ENCODE peak calls at places on chromosomes 2 and 18, in six cellular contexts. One of them, this sample, is unnamed. For H3K9me3, the result is how much of the 10 kb centered on the place peaks cover.

GRCh38 chr2:128395640-128396499 is 77.2 kb upstream of the HS6ST1 start:
- DNase-seq in mesenchymal stem cell: peak
- DNase-seq in tibial artery: peak
- DNase-seq in tibial nerve: no peak
- DNase-seq in IMR-90: peak
- DNase-seq in naive thymus-derived CD4-positive, alpha-beta T cell: no peak
- DNase-seq in this sample: no peak

GRCh38 chr2:185628985-185629384 is 109.6 kb upstream of the FSIP2 start:
- DNase-seq in tibial nerve: no peak
- DNase-seq in IMR-90: no peak
- DNase-seq in mesenchymal stem cell: no peak
- DNase-seq in naive thymus-derived CD4-positive, alpha-beta T cell: no peak
- DNase-seq in tibial artery: no peak
- DNase-seq in this sample: no peak

GRCh38 chr18:45440246-45440645 is 175.0 kb upstream of the SLC14A2 start:
- DNase-seq in tibial artery: no peak
- DNase-seq in naive thymus-derived CD4-positive, alpha-beta T cell: no peak
- DNase-seq in mesenchymal stem cell: no peak
- DNase-seq in IMR-90: no peak
- DNase-seq in tibial nerve: no peak
- DNase-seq in this sample: no peak

GRCh38 chr2:231124833-231125232 is at the start of gene HTR2B:
- DNase-seq in tibial artery: no peak
- DNase-seq in IMR-90: peak
- DNase-seq in mesenchymal stem cell: peak
- DNase-seq in naive thymus-derived CD4-positive, alpha-beta T cell: peak
- DNase-seq in tibial nerve: peak
- DNase-seq in this sample: no peak

GRCh38 chr2:79219383-79219988 is 59.9 kb upstream of the REG3A start:
- DNase-seq in tibial artery: no peak
- DNase-seq in tibial nerve: peak
- DNase-seq in mesenchymal stem cell: peak
- DNase-seq in naive thymus-derived CD4-positive, alpha-beta T cell: no peak
- DNase-seq in IMR-90: peak
- DNase-seq in this sample: no peak

GRCh38 chr18:32735781-32736180 is 37.0 kb downstream of the KLHL14 start:
- DNase-seq in naive thymus-derived CD4-positive, alpha-beta T cell: no peak
- DNase-seq in tibial nerve: no peak
- DNase-seq in IMR-90: peak
- DNase-seq in tibial artery: no peak
- DNase-seq in mesenchymal stem cell: peak
- DNase-seq in this sample: no peak

GRCh38 chr2:34950797-34951196 is 1351.7 kb upstream of the FAM98A start:
- DNase-seq in mesenchymal stem cell: no peak
- DNase-seq in naive thymus-derived CD4-positive, alpha-beta T cell: no peak
- DNase-seq in IMR-90: no peak
- DNase-seq in tibial artery: no peak
- DNase-seq in tibial nerve: no peak
- DNase-seq in this sample: no peak

GRCh38 chr2:210035679-210036078 is 33.2 kb downstream of the RPE start:
- DNase-seq in naive thymus-derived CD4-positive, alpha-beta T cell: no peak
- DNase-seq in IMR-90: no peak
- DNase-seq in tibial nerve: no peak
- DNase-seq in mesenchymal stem cell: no peak
- DNase-seq in tibial artery: no peak
- DNase-seq in this sample: no peak

GRCh38 chr2:14418110-14418509 is 214.4 kb upstream of the LRATD1 start:
- DNase-seq in mesenchymal stem cell: no peak
- DNase-seq in IMR-90: no peak
- DNase-seq in tibial nerve: no peak
- DNase-seq in naive thymus-derived CD4-positive, alpha-beta T cell: no peak
- DNase-seq in tibial artery: no peak
- DNase-seq in this sample: no peak

GRCh38 chr18:62811674-62812073 is 96.3 kb downstream of the PHLPP1 start:
- DNase-seq in mesenchymal stem cell: no peak
- DNase-seq in tibial artery: no peak
- DNase-seq in tibial nerve: no peak
- DNase-seq in naive thymus-derived CD4-positive, alpha-beta T cell: no peak
- DNase-seq in IMR-90: no peak
- DNase-seq in this sample: no peak

GRCh38 chr2:197131558-197131855 is 179.1 kb downstream of the ANKRD44 start:
- DNase-seq in tibial artery: no peak
- DNase-seq in naive thymus-derived CD4-positive, alpha-beta T cell: no peak
- DNase-seq in IMR-90: no peak
- DNase-seq in mesenchymal stem cell: no peak
- DNase-seq in tibial nerve: no peak
- DNase-seq in this sample: no peak

GRCh38 chr2:197838036-197838435 is 33.6 kb downstream of the PLCL1 start:
- DNase-seq in naive thymus-derived CD4-positive, alpha-beta T cell: peak
- DNase-seq in tibial artery: no peak
- DNase-seq in mesenchymal stem cell: peak
- DNase-seq in tibial nerve: no peak
- DNase-seq in IMR-90: peak
- DNase-seq in this sample: no peak

GRCh38 chr2:23602113-23602512 is 217.1 kb downstream of the KLHL29 start:
- DNase-seq in mesenchymal stem cell: peak
- DNase-seq in tibial artery: peak
- DNase-seq in IMR-90: peak
- DNase-seq in tibial nerve: no peak
- DNase-seq in naive thymus-derived CD4-positive, alpha-beta T cell: no peak
- DNase-seq in this sample: no peak

GRCh38 chr2:23603156-23603555 is 218.2 kb downstream of the KLHL29 start:
- DNase-seq in tibial artery: no peak
- DNase-seq in mesenchymal stem cell: no peak
- DNase-seq in naive thymus-derived CD4-positive, alpha-beta T cell: no peak
- DNase-seq in IMR-90: no peak
- DNase-seq in tibial nerve: no peak
- DNase-seq in this sample: no peak

GRCh38 chr2:23600336-23600735 is 215.4 kb downstream of the KLHL29 start:
- DNase-seq in IMR-90: no peak
- DNase-seq in mesenchymal stem cell: no peak
- DNase-seq in tibial artery: no peak
- DNase-seq in naive thymus-derived CD4-positive, alpha-beta T cell: no peak
- DNase-seq in tibial nerve: no peak
- DNase-seq in this sample: no peak

GRCh38 chr2:23599691-23600090 is 214.7 kb downstream of the KLHL29 start:
- DNase-seq in IMR-90: no peak
- DNase-seq in tibial nerve: no peak
- DNase-seq in tibial artery: no peak
- DNase-seq in naive thymus-derived CD4-positive, alpha-beta T cell: no peak
- DNase-seq in mesenchymal stem cell: no peak
- DNase-seq in this sample: peak

GRCh38 chr2:23601301-23601965 is 216.5 kb downstream of the KLHL29 start:
- DNase-seq in tibial nerve: no peak
- DNase-seq in mesenchymal stem cell: peak
- DNase-seq in naive thymus-derived CD4-positive, alpha-beta T cell: no peak
- DNase-seq in IMR-90: peak
- DNase-seq in tibial artery: no peak
- DNase-seq in this sample: peak
- H3K27ac ChIP-seq in tibial nerve: peak
- H3K27ac ChIP-seq in mesenchymal stem cell: peak
- H3K27ac ChIP-seq in naive thymus-derived CD4-positive, alpha-beta T cell: no peak
- H3K27ac ChIP-seq in IMR-90: peak
- H3K27ac ChIP-seq in tibial artery: peak
- H3K27ac ChIP-seq in this sample: no peak

GRCh38 chr18:75802681-75803080 is 375.2 kb upstream of the SMIM21 start:
- DNase-seq in naive thymus-derived CD4-positive, alpha-beta T cell: no peak
- DNase-seq in mesenchymal stem cell: no peak
- DNase-seq in tibial nerve: no peak
- DNase-seq in tibial artery: no peak
- DNase-seq in IMR-90: no peak
- DNase-seq in this sample: no peak
- H3K9me3 ChIP-seq in naive thymus-derived CD4-positive, alpha-beta T cell: under half
- H3K9me3 ChIP-seq in mesenchymal stem cell: under half
- H3K9me3 ChIP-seq in tibial nerve: under half
- H3K9me3 ChIP-seq in tibial artery: under half
- H3K9me3 ChIP-seq in IMR-90: under half
- H3K9me3 ChIP-seq in this sample: under half

DNA sequence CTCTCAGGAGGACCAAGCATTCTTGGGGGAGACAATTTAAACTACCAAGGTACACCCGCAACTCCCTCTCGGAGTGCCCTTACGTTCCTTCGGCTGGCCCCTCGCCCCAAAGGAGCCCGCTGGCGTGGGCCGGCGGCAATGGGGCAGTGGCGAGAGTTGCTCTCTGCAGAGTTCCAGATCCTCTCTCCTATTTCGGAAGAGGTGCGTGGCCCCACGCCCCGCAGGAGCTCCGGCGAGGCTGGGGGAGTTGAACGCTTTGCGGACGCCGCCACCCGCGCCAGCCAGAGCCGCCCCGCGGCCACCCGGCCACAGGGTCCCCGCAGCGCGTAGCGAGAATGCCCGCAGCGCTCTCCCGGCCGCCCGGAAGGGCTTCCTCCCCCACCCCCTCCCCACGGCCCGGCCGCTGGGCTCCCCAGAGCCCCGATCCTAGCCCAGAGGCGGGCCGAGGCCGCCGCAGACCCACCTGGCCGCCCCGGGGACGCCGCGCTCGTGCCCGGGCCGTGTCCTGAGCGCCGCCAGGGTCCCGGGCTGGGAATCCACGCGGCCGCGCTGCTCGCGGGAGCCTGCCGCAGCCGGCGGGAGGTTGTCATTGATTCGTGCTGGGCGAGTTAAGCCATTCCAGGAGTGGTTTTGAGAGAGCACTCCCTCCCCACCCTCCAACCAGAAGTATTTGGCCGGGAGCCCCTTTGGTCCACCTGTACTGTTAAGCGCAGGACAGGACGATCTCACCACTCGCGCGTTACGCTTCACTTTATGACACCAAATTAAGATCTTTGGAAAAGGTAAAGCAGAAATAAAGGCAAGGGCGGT is 206.3 kb upstream of the SMAD2 start:
- DNase-seq in IMR-90: no peak
- DNase-seq in mesenchymal stem cell: no peak
- DNase-seq in naive thymus-derived CD4-positive, alpha-beta T cell: no peak
- DNase-seq in tibial artery: no peak
- DNase-seq in tibial nerve: no peak
- DNase-seq in this sample: no peak
- H3K27ac ChIP-seq in IMR-90: no peak
- H3K27ac ChIP-seq in mesenchymal stem cell: no peak
- H3K27ac ChIP-seq in naive thymus-derived CD4-positive, alpha-beta T cell: no peak
- H3K27ac ChIP-seq in tibial artery: peak
- H3K27ac ChIP-seq in tibial nerve: peak
- H3K27ac ChIP-seq in this sample: no peak

GRCh38 chr2:20025065-20025786 is 12.8 kb upstream of the MATN3 start:
- DNase-seq in tibial nerve: no peak
- DNase-seq in IMR-90: peak
- DNase-seq in tibial artery: no peak
- DNase-seq in mesenchymal stem cell: no peak
- DNase-seq in naive thymus-derived CD4-positive, alpha-beta T cell: no peak
- DNase-seq in this sample: no peak
- H3K9me3 ChIP-seq in tibial nerve: under half
- H3K9me3 ChIP-seq in IMR-90: under half
- H3K9me3 ChIP-seq in tibial artery: under half
- H3K9me3 ChIP-seq in mesenchymal stem cell: under half
- H3K9me3 ChIP-seq in naive thymus-derived CD4-positive, alpha-beta T cell: under half
- H3K9me3 ChIP-seq in this sample: under half

DNA sequence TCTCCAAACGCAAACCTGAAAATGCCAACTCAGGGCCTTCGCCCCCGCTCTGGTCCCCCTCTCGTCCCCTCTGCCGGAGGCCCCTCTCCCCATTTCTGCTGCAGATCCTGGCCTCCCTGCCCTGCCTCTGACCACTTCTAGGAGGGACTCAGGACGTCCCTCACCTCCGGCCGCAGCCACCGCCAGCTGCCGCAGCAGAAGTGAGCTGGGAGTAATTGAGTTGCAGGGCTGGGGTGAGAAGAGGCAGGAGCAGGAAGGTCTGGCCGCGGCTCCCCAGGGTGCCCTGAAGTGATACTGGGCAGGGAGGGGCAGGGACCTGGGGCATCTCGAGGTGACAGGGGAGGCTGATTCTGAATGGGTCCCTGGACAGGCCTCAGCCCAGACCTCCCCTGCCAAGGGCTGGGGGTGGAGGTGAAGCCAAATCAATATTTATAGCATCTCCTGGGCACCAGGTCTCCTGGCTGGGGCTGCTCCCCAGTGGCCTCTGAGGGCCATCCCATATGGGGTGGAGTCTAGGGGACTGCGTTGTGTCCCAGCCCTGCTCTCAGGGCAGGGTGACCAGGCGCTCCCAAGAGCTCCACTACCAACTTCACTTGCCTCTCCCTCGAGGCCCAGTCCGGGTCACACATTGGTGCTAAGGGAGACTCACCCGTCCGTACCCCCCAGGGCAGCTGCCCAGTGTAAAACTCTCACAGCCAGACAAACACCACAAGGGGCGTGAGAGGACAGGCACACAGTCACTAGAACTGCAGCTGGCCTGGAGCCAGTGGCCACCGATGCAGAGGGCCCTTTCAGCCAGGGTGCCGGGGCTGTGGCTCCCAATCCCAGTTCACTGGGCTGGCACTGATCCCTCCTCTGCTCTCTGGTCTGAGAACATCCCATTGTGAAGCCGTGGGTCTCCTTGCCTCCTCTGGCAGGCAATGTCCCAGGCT is 33.0 kb downstream of the KCNIP3 start:
- DNase-seq in mesenchymal stem cell: no peak
- DNase-seq in tibial artery: no peak
- DNase-seq in naive thymus-derived CD4-positive, alpha-beta T cell: no peak
- DNase-seq in tibial nerve: no peak
- DNase-seq in IMR-90: no peak
- DNase-seq in this sample: no peak
- H3K27ac ChIP-seq in mesenchymal stem cell: peak
- H3K27ac ChIP-seq in tibial artery: no peak
- H3K27ac ChIP-seq in naive thymus-derived CD4-positive, alpha-beta T cell: no peak
- H3K27ac ChIP-seq in tibial nerve: no peak
- H3K27ac ChIP-seq in IMR-90: no peak
- H3K27ac ChIP-seq in this sample: no peak

GRCh38 chr2:149920389-149920788 is 332.8 kb upstream of the MMADHC start:
- DNase-seq in mesenchymal stem cell: no peak
- DNase-seq in naive thymus-derived CD4-positive, alpha-beta T cell: no peak
- DNase-seq in IMR-90: no peak
- DNase-seq in tibial artery: no peak
- DNase-seq in tibial nerve: no peak
- DNase-seq in this sample: no peak
- H3K9me3 ChIP-seq in mesenchymal stem cell: under half
- H3K9me3 ChIP-seq in naive thymus-derived CD4-positive, alpha-beta T cell: under half
- H3K9me3 ChIP-seq in IMR-90: under half
- H3K9me3 ChIP-seq in tibial artery: under half
- H3K9me3 ChIP-seq in tibial nerve: under half
- H3K9me3 ChIP-seq in this sample: under half

GRCh38 chr2:201267278-201268030 is 7.1 kb downstream of the CASP8 start:
- DNase-seq in tibial artery: no peak
- DNase-seq in naive thymus-derived CD4-positive, alpha-beta T cell: no peak
- DNase-seq in mesenchymal stem cell: no peak
- DNase-seq in IMR-90: no peak
- DNase-seq in tibial nerve: no peak
- DNase-seq in this sample: no peak
- H3K27ac ChIP-seq in tibial artery: no peak
- H3K27ac ChIP-seq in naive thymus-derived CD4-positive, alpha-beta T cell: peak
- H3K27ac ChIP-seq in mesenchymal stem cell: no peak
- H3K27ac ChIP-seq in IMR-90: no peak
- H3K27ac ChIP-seq in tibial nerve: no peak
- H3K27ac ChIP-seq in this sample: peak

GRCh38 chr2:89763581-89764485 is 1072.4 kb downstream of the RPIA start:
- DNase-seq in mesenchymal stem cell: no peak
- DNase-seq in IMR-90: no peak
- DNase-seq in tibial artery: peak
- DNase-seq in naive thymus-derived CD4-positive, alpha-beta T cell: no peak
- DNase-seq in tibial nerve: no peak
- DNase-seq in this sample: no peak
- H3K9me3 ChIP-seq in mesenchymal stem cell: under half
- H3K9me3 ChIP-seq in IMR-90: under half
- H3K9me3 ChIP-seq in tibial artery: under half
- H3K9me3 ChIP-seq in naive thymus-derived CD4-positive, alpha-beta T cell: under half
- H3K9me3 ChIP-seq in tibial nerve: half or more
- H3K9me3 ChIP-seq in this sample: under half

GRCh38 chr2:164535280-164536025 is 85.8 kb downstream of the GRB14 start:
- DNase-seq in mesenchymal stem cell: no peak
- DNase-seq in naive thymus-derived CD4-positive, alpha-beta T cell: no peak
- DNase-seq in tibial artery: no peak
- DNase-seq in IMR-90: no peak
- DNase-seq in tibial nerve: no peak
- DNase-seq in this sample: no peak
- H3K27ac ChIP-seq in mesenchymal stem cell: no peak
- H3K27ac ChIP-seq in naive thymus-derived CD4-positive, alpha-beta T cell: no peak
- H3K27ac ChIP-seq in tibial artery: no peak
- H3K27ac ChIP-seq in IMR-90: no peak
- H3K27ac ChIP-seq in tibial nerve: no peak
- H3K27ac ChIP-seq in this sample: no peak

This sample was measured in CD8-positive, alpha-beta memory T cell.